ENCODE peak calls at places on chromosomes 12 and 14, in four cellular contexts. One of them, this sample, is unnamed.

GRCh38 chr14:105471823-105472495 is 2.7 kb upstream of the CRIP2 start:
- DNase-seq in omental fat pad: no peak
- DNase-seq in astrocyte of the spinal cord: no peak
- DNase-seq in nucleus accumbens: no peak
- DNase-seq in this sample: no peak

GRCh38 chr12:122473543-122474323 is 27.0 kb downstream of the ZCCHC8 start:
- DNase-seq in omental fat pad: peak; percentile 49
- DNase-seq in astrocyte of the spinal cord: no peak
- DNase-seq in nucleus accumbens: no peak
- DNase-seq in this sample: no peak

GRCh38 chr14:24415421-24416253 is 13.8 kb downstream of the CBLN3 start:
- DNase-seq in astrocyte of the spinal cord: no peak
- DNase-seq in nucleus accumbens: no peak
- DNase-seq in omental fat pad: no peak
- DNase-seq in this sample: no peak

GRCh38 chr14:77206877-77207389 is 25.3 kb downstream of the TMEM63C start:
- DNase-seq in omental fat pad: no peak
- DNase-seq in nucleus accumbens: no peak
- DNase-seq in astrocyte of the spinal cord: no peak
- DNase-seq in this sample: no peak

GRCh38 chr12:113328368-113328889 is 6.5 kb downstream of the SLC8B1 start:
- DNase-seq in astrocyte of the spinal cord: no peak
- DNase-seq in nucleus accumbens: no peak
- DNase-seq in omental fat pad: no peak
- DNase-seq in this sample: no peak

GRCh38 chr12:66638666-66639065 is 40.2 kb downstream of the GRIP1 start:
- DNase-seq in astrocyte of the spinal cord: no peak
- DNase-seq in omental fat pad: no peak
- DNase-seq in nucleus accumbens: no peak
- DNase-seq in this sample: no peak

GRCh38 chr12:20194171-20194570 is 174.2 kb upstream of the PDE3A start:
- DNase-seq in nucleus accumbens: no peak
- DNase-seq in omental fat pad: no peak
- DNase-seq in astrocyte of the spinal cord: peak; percentile 29
- DNase-seq in this sample: no peak

GRCh38 chr12:75819512-75819911 is 212.1 kb downstream of the PHLDA1 start:
- DNase-seq in astrocyte of the spinal cord: no peak
- DNase-seq in omental fat pad: no peak
- DNase-seq in nucleus accumbens: no peak
- DNase-seq in this sample: no peak

GRCh38 chr14:51518280-51518679 is 133.4 kb upstream of the FRMD6 start:
- DNase-seq in nucleus accumbens: no peak
- DNase-seq in astrocyte of the spinal cord: no peak
- DNase-seq in omental fat pad: no peak
- DNase-seq in this sample: no peak

GRCh38 chr12:118778077-118778476 is 203.3 kb upstream of the SRRM4 start:
- DNase-seq in omental fat pad: no peak
- DNase-seq in nucleus accumbens: no peak
- DNase-seq in astrocyte of the spinal cord: no peak
- DNase-seq in this sample: no peak

GRCh38 chr14:71834308-71835204 is 97.7 kb upstream of the RGS6 start:
- DNase-seq in nucleus accumbens: no peak
- DNase-seq in astrocyte of the spinal cord: no peak
- DNase-seq in omental fat pad: no peak
- DNase-seq in this sample: no peak

GRCh38 chr14:99043258-99043615 is 228.8 kb downstream of the BCL11B start:
- DNase-seq in omental fat pad: no peak
- DNase-seq in nucleus accumbens: no peak
- DNase-seq in astrocyte of the spinal cord: no peak
- DNase-seq in this sample: no peak

GRCh38 chr14:70152704-70153103 is 36.0 kb downstream of the SLC8A3 start:
- DNase-seq in nucleus accumbens: no peak
- DNase-seq in omental fat pad: no peak
- DNase-seq in astrocyte of the spinal cord: no peak
- DNase-seq in this sample: no peak

GRCh38 chr14:36070056-36071043 is 106.2 kb downstream of the PTCSC3 start:
- DNase-seq in astrocyte of the spinal cord: peak; percentile 77
- DNase-seq in omental fat pad: no peak
- DNase-seq in nucleus accumbens: peak; percentile 41
- DNase-seq in this sample: peak; percentile 69

GRCh38 chr14:105397350-105397931 is 897 bp upstream of the TEX22 start:
- DNase-seq in omental fat pad: no peak
- DNase-seq in nucleus accumbens: no peak
- DNase-seq in astrocyte of the spinal cord: no peak
- DNase-seq in this sample: no peak

GRCh38 chr14:50396636-50397460 is at the start of gene CDKL1:
- DNase-seq in astrocyte of the spinal cord: peak; percentile 72
- DNase-seq in nucleus accumbens: peak; percentile 47
- DNase-seq in omental fat pad: no peak
- DNase-seq in this sample: peak; percentile 38

GRCh38 chr14:89899917-89900680 is 54.4 kb downstream of the EFCAB11 start:
- DNase-seq in nucleus accumbens: no peak
- DNase-seq in omental fat pad: no peak
- DNase-seq in astrocyte of the spinal cord: peak; percentile 32
- DNase-seq in this sample: no peak

GRCh38 chr14:103129301-103130016 is 6.2 kb downstream of the TNFAIP2 start:
- DNase-seq in nucleus accumbens: no peak
- DNase-seq in astrocyte of the spinal cord: no peak
- DNase-seq in omental fat pad: no peak
- DNase-seq in this sample: no peak

GRCh38 chr14:63956326-63956725 is 103.5 kb downstream of the SYNE2 start:
- DNase-seq in nucleus accumbens: no peak
- DNase-seq in omental fat pad: no peak
- DNase-seq in astrocyte of the spinal cord: no peak
- DNase-seq in this sample: no peak

GRCh38 chr14:59454131-59454530 is 11.0 kb downstream of the GPR135 start:
- DNase-seq in nucleus accumbens: no peak
- DNase-seq in astrocyte of the spinal cord: peak; percentile 85
- DNase-seq in omental fat pad: no peak
- DNase-seq in this sample: peak; percentile 73

GRCh38 chr14:63045234-63045611 is at the start of gene KCNH5:
- DNase-seq in omental fat pad: no peak
- DNase-seq in astrocyte of the spinal cord: peak; percentile 46
- DNase-seq in nucleus accumbens: no peak
- DNase-seq in this sample: no peak

GRCh38 chr14:70186826-70187483 is 1.8 kb downstream of the SLC8A3 start:
- DNase-seq in astrocyte of the spinal cord: peak; percentile 2
- DNase-seq in nucleus accumbens: peak; percentile 2
- DNase-seq in omental fat pad: no peak
- DNase-seq in this sample: no peak

GRCh38 chr14:66403183-66403582 is 83.0 kb upstream of the CCDC196 start:
- DNase-seq in astrocyte of the spinal cord: peak; percentile 10
- DNase-seq in omental fat pad: no peak
- DNase-seq in nucleus accumbens: no peak
- DNase-seq in this sample: peak; percentile 9

GRCh38 chr12:5012337-5012736 is 31.3 kb upstream of the KCNA5 start:
- DNase-seq in omental fat pad: no peak
- DNase-seq in astrocyte of the spinal cord: no peak
- DNase-seq in nucleus accumbens: no peak
- DNase-seq in this sample: no peak

GRCh38 chr12:66301944-66302826 is at the start of gene HELB:
- DNase-seq in astrocyte of the spinal cord: peak; percentile 96
- DNase-seq in omental fat pad: peak; percentile 98
- DNase-seq in nucleus accumbens: peak; percentile 88
- DNase-seq in this sample: peak; percentile 94

This sample was measured in fibroblast of the conjunctiva.